ENCODE peak calls at places on chromosomes 1 and 21, in eight cellular contexts. E is foreskin fibroblast; J is choroid plexus epithelial cell; A is stomach; S is astrocyte of the spinal cord; O is HFFc6; G is CD4-positive, alpha-beta T cell; H is epithelial cell of esophagus. N is an unnamed sample.

GRCh38 chr1:85581802-85582686 is 1.5 kb downstream of the CCN1 start:
- DNase-seq in A (no peak), O (peak), G (no peak), S (peak), E (peak), H (peak), J (peak), N (no peak)

GRCh38 chr1:206705187-206705586 is 20.5 kb downstream of the MAPKAPK2 start:
- DNase-seq in J (peak), H (peak), A (no peak), S (peak), O (peak), G (no peak), E (peak), N (no peak)

GRCh38 chr1:53368314-53369033 is 40.6 kb upstream of the LRP8 start:
- DNase-seq in H (no peak), A (peak), G (no peak), J (no peak), S (no peak), E (no peak), O (no peak), N (no peak)

GRCh38 chr1:94118471-94118870 is 2.5 kb downstream of the ABCA4 start:
- DNase-seq in O (no peak), H (no peak), E (no peak), A (no peak), G (no peak), J (no peak), S (no peak), N (no peak)

GRCh38 chr1:29243023-29243862 is 6.9 kb downstream of the PTPRU start:
- DNase-seq in E (no peak), S (no peak), H (no peak), A (no peak), G (no peak), J (no peak), O (no peak), N (no peak)

GRCh38 chr1:157403203-157403602 is 149.1 kb downstream of the FCRL5 start:
- DNase-seq in H (peak), O (no peak), J (no peak), G (no peak), E (no peak), A (no peak), S (peak), N (no peak)

GRCh38 chr1:13517193-13517812 is 3.5 kb upstream of the LRRC38 start:
- DNase-seq in H (no peak), J (peak), E (no peak), G (no peak), O (no peak), S (no peak), A (no peak), N (no peak)

GRCh38 chr1:77063118-77063517 is 156.1 kb downstream of the PIGK start:
- DNase-seq in H (no peak), J (peak), S (no peak), E (no peak), O (no peak), G (no peak), A (no peak), N (no peak)

GRCh38 chr1:8814870-8815269 is 2.6 kb downstream of the RERE start:
- DNase-seq in A (no peak), S (no peak), J (no peak), H (peak), O (no peak), E (no peak), G (no peak), N (no peak)

GRCh38 chr1:41525891-41526587 is 41.6 kb upstream of the EDN2 start:
- DNase-seq in A (no peak), H (no peak), O (no peak), G (no peak), E (no peak), S (no peak), J (no peak), N (no peak)

GRCh38 chr1:226635456-226635941 is 86.9 kb downstream of the STUM start:
- DNase-seq in H (peak), A (peak), S (no peak), O (no peak), E (no peak), J (no peak), G (no peak), N (no peak)

GRCh38 chr1:147214842-147215539 is 10.1 kb downstream of the FMO5 start:
- DNase-seq in J (peak), G (no peak), A (no peak), S (no peak), O (no peak), E (no peak), H (no peak), N (no peak)

GRCh38 chr1:230085178-230085515 is 18.1 kb downstream of the GALNT2 start:
- DNase-seq in H (peak), O (no peak), S (no peak), E (no peak), A (no peak), G (no peak), J (no peak), N (no peak)

GRCh38 chr1:58816072-58816746 is 32.4 kb upstream of the JUN start:
- DNase-seq in G (peak), S (peak), E (peak), A (peak), O (peak), H (peak), J (peak), N (peak)

GRCh38 chr21:45542242-45542666 is at the start of gene SLC19A1:
- DNase-seq in G (peak), H (peak), A (peak), E (peak), S (no peak), O (no peak), J (peak), N (peak)

GRCh38 chr1:53330819-53331218 is 2.9 kb upstream of the LRP8 start:
- DNase-seq in J (no peak), S (no peak), H (peak), A (no peak), G (no peak), O (no peak), E (no peak), N (no peak)

GRCh38 chr1:39409055-39409816 is 82.2 kb upstream of the BMP8A start:
- DNase-seq in O (peak), J (peak), A (peak), H (peak), E (peak), G (peak), S (peak), N (no peak)

GRCh38 chr1:156471496-156472490 is 28.8 kb downstream of the MEF2D start:
- DNase-seq in G (no peak), E (no peak), O (no peak), J (peak), A (peak), H (peak), S (no peak), N (no peak)

GRCh38 chr1:108199231-108199657 is 899 bp downstream of the SLC25A24 start:
- DNase-seq in J (peak), A (no peak), S (peak), E (peak), G (no peak), H (peak), O (peak), N (no peak)

GRCh38 chr1:53587252-53587992 is 128.2 kb downstream of the DMRTB1 start:
- DNase-seq in S (no peak), A (peak), E (no peak), H (no peak), J (no peak), O (no peak), G (no peak), N (no peak)

GRCh38 chr1:156148236-156148635 is 5.1 kb upstream of the SEMA4A start:
- DNase-seq in E (no peak), A (no peak), J (no peak), O (no peak), H (no peak), G (no peak), S (no peak), N (no peak)

GRCh38 chr1:224623743-224624333 is 7.7 kb downstream of the CNIH3 start:
- DNase-seq in S (peak), G (peak), O (peak), J (peak), A (peak), E (peak), H (peak), N (peak)

GRCh38 chr1:64033667-64034215 is 169.7 kb upstream of the UBE2U start:
- DNase-seq in G (no peak), J (peak), H (no peak), A (no peak), E (peak), O (no peak), S (peak), N (no peak)

GRCh38 chr1:230000439-230001184 is 66.4 kb upstream of the GALNT2 start:
- DNase-seq in J (no peak), H (no peak), S (no peak), A (no peak), G (no peak), O (no peak), E (no peak), N (no peak)

GRCh38 chr1:43225168-43225567 is 44.6 kb upstream of the TMEM125 start:
- DNase-seq in S (no peak), O (peak), H (peak), E (no peak), A (no peak), J (peak), G (no peak), N (no peak)

GRCh38 chr1:241482761-241483250 is 36.7 kb downstream of the FH start:
- DNase-seq in A (no peak), J (peak), S (peak), H (peak), O (peak), G (no peak), E (peak), N (no peak)

GRCh38 chr1:12172042-12172851 is 5.5 kb downstream of the TNFRSF1B start:
- DNase-seq in J (no peak), S (no peak), E (no peak), A (no peak), H (no peak), O (no peak), G (no peak), N (no peak)

GRCh38 chr1:246526380-246526779 is 19.3 kb upstream of the SMYD3 start:
- DNase-seq in E (no peak), S (no peak), J (no peak), G (no peak), H (no peak), A (no peak), O (no peak), N (no peak)

GRCh38 chr1:68322837-68323687 is 90.7 kb upstream of the WLS start:
- DNase-seq in G (no peak), O (peak), H (peak), E (peak), S (peak), A (no peak), J (peak), N (no peak)

GRCh38 chr21:34990842-34991241 is 58.3 kb downstream of the RUNX1 start:
- DNase-seq in A (no peak), E (no peak), S (no peak), G (no peak), O (no peak), H (no peak), J (no peak), N (no peak)

GRCh38 chr1:222105393-222105737 is 363.5 kb upstream of the DUSP10 start:
- DNase-seq in G (no peak), E (no peak), A (no peak), H (no peak), O (no peak), J (no peak), S (no peak), N (no peak)

GRCh38 chr1:29210278-29211085 is 20.3 kb downstream of the MECR start:
- DNase-seq in E (no peak), O (no peak), S (no peak), J (no peak), H (no peak), A (no peak), G (no peak), N (no peak)

GRCh38 chr1:22798083-22798482 is 87.4 kb downstream of the EPHB2 start:
- DNase-seq in G (no peak), O (no peak), H (no peak), A (no peak), E (no peak), J (no peak), S (no peak), N (no peak)

DNA sequence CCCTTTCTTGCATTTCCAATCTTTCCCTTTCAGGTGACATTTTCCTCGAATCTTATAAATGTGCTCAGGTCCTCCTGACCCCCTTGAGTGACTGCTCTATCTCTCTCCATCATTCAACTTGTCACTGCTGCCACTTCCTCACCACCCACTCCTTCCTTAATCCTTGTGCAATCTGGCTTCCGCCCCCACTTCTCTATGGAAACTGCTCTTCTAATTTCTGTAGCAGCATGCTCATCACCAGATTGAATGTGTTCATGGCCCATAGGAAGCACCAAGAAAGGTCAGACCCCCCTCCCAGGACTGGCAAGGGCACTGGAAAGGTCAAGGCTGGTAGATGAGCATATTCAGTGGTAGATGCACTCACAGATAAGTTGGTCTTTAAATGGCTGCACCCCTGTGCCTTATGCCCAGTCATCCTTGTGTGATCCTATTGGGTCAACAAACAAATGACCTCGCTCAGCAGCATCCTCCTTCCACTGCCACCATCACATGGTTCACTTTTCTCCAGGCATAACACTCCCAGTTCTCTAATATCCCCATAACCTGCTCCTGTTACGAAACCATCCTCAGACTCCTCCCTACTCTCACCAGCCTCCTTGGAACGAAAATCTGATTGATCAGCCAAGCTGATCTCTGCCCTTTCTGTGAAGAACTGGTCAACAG is 288.5 kb upstream of the POU3F1 start:
- DNase-seq in G (no peak), J (no peak), E (no peak), H (no peak), O (no peak), A (no peak), S (no peak), N (no peak)
- TF ChIP-seq CTCF in G (no peak), J (no peak), E (no peak), H (no peak), O (no peak), A (no peak), S (no peak), N (no peak)

DNA sequence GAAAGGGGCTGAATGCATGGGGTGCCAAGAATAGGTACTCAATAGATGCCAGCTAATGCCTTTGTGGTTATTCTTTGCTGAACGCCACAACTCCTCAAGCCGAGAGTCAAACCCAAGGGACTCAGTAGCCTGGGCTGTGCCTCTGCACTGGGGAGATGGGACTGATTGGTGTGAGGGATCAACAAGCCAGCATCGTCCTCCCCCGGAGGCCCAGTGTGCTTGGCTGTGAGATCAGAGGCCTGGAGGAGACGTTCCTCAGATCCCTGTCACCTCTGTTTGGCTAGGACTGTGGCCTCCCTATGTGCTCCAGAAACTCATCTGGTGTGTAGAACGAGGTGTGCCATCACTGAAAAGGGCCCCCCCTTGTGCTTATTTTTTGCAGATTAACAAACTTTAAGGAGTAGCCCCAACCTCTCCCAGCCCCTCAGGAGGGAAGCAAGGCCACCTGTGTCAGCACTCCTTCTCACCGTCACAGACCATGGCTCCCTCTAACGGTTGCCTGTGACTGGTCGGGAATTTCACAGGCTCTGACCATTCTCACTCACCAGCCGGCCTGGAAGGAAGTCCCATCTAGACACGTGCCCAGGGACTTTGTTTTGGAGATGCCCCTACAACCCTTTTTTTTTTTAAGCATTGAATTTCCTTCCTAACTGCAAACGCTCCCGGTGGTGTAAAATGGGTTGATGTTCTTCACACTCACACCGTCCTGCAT is 194.0 kb upstream of the VAMP3 start:
- DNase-seq in E (no peak), A (no peak), S (peak), H (peak), J (peak), G (no peak), O (no peak), N (no peak)
- TF ChIP-seq CTCF in E (peak), A (no peak), S (peak), H (peak), J (peak), G (no peak), O (peak), N (no peak)

GRCh38 chr1:182771187-182771984 is 18.2 kb upstream of the NPL start:
- DNase-seq in J (no peak), A (no peak), G (no peak), O (no peak), S (no peak), E (no peak), H (no peak), N (no peak)
- TF ChIP-seq CTCF in J (peak), A (no peak), G (no peak), O (peak), S (no peak), E (peak), H (peak), N (no peak)

DNA sequence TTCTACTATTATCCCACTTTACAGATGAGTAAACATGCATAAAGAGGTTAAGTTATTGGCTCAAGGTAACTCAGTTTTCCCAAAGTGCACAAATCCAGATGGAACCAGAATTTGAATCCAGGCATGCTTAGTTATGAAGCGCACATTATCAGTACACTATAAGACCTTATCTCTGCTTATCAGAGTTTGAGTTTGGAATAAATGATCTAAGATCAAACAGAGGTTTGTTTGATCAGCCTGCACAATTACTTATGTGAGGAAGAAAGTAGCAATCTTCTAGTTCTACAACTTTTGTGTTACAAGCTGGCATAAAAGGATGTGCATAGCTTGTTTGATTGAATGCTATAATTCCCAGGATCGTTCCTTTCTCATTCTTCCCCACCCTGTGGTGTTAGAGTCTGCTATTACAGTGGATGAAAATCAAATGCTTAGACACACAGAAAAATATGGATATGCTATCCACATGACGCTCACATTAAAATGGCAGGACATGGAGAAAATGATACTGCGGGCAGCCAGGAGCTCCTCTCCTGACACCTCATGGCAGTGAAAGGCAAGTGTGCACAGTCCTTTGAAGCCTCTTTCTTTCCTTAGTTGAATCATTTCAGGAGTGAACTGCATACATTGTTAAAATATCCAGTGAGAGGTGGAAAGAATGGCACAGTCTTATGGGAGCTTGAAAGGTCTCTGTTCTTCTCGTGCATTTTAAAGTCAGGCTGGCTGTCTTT is 24.0 kb upstream of the PBX1 start:
- DNase-seq in S (no peak), A (no peak), G (no peak), O (no peak), E (no peak), H (no peak), J (no peak), N (no peak)
- TF ChIP-seq CTCF in S (no peak), A (no peak), G (no peak), O (no peak), E (no peak), H (no peak), J (no peak), N (no peak)

DNA sequence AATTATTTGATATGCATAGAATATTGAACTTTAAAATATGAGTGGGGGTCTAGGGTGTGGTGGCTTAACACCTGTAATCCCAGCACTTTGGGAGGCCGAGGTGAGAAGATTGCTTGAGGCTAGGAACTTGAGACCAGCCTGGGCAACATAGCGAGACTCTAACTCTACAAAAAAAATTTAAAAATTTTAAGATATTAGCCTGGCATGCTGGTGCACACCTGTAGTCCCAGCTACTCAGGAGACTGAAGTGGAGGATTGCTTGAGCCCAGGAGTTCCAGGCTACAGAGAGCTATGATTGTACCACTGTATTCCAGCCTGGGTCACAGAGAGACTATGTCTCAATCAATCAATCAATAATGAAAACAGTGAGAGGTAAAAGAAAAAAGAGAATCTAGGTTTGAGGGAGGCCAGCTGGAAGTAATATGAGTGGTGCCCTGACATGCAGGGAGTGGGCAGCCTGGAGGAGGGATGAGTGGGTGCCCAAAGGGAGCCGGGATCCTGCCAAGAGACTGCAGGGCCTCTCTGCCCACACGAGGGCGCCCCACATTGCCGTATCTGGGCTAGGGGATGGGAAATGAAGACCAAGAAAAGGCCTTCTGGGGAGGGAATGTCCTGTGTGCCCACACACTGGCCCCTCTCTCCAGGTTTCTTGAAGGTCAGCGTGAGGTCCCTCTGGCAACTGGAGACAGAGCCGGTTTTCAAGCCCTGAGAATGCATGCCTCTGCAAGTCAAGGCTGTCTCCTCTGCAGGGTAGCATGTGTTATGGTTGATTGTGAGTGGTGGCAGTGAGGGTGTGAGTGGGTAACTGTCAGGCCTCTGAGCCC is 93.9 kb upstream of the PPM1J start:
- DNase-seq in E (peak), G (peak), A (peak), J (peak), S (peak), O (peak), H (peak), N (peak)
- TF ChIP-seq CTCF in E (peak), G (peak), A (no peak), J (peak), S (peak), O (peak), H (peak), N (peak)

DNA sequence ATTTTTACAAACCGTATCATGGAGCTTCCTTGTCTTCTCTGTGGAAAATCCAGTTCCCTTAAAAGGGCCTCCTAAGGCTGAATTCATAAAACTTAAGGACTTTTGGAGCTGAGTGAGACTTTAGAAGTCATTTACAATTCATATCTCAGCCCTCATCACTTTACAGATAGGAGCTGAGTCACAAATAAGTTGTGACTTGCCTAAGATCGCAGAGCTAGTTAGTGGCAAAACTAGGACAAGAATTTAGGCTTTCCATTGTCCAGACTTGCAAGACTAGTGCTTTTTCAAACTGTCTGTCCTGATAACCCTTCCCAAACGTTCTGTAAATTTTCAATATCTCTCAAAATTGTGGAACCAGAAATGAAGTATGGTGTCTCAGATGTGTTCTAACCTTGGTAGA is 37.3 kb downstream of the C1orf21 start:
- DNase-seq in A (no peak), S (no peak), H (peak), J (no peak), E (no peak), G (no peak), O (peak), N (no peak)
- TF ChIP-seq CTCF in A (no peak), S (no peak), H (no peak), J (no peak), E (no peak), G (no peak), O (no peak), N (no peak)

N was measured in natural killer cell.